ENCODE peak calls at places on chromosomes 6 and 20, in seven cellular contexts. O is stimulated activated naive CD8-positive, alpha-beta T cell treated with anti-CD3 and anti-CD28 coated beads, Interleukin-15, Interleukin-2, amounts not matched to agents 100 U/mL and 50 U/mL, for 24 hours; X is nephron progenitor cell; J is amygdala; C is sciatic nerve; B is left ventricle myocardium inferior; Z is dorsolateral prefrontal cortex. R is an unnamed sample.
A peak's percentile ranks its signal among the peaks of the same experiment; 100 is the strongest.

GRCh38 chr20:41380551-41381262 is 14.1 kb upstream of the EMILIN3 start:
- DNase-seq in O (no peak), X (no peak), J (no peak), C (no peak), B (no peak), Z (no peak), R (no peak)

GRCh38 chr20:19813839-19814238 is 55.8 kb downstream of the RIN2 start:
- DNase-seq in O (no peak), X (no peak), J (no peak), C (no peak), B (no peak), Z (no peak), R (no peak)

GRCh38 chr20:49270177-49270576 is 7.7 kb downstream of the ZNFX1 start:
- DNase-seq in O (no peak), X (no peak), J (no peak), C (no peak), B (no peak), Z (no peak), R (no peak)

GRCh38 chr6:149988550-149989336 is 25.0 kb downstream of the ULBP1 start:
- DNase-seq in O (no peak), X (no peak), J (no peak), C (no peak), B (no peak), Z (no peak), R (peak; percentile 55)

GRCh38 chr6:146891615-146892265 is 293.0 kb downstream of the ADGB start:
- DNase-seq in O (no peak), X (no peak), J (no peak), C (no peak), B (no peak), Z (no peak), R (no peak)

GRCh38 chr20:47070176-47070575 is 175.5 kb downstream of the EYA2 start:
- DNase-seq in O (no peak), X (no peak), J (no peak), C (no peak), B (no peak), Z (no peak), R (no peak)

GRCh38 chr6:56930846-56931245 is 24.1 kb upstream of the BEND6 start:
- DNase-seq in O (no peak), X (no peak), J (no peak), C (no peak), B (no peak), Z (no peak), R (no peak)

GRCh38 chr6:157747395-157747794 is 75.7 kb upstream of the SNX9 start:
- DNase-seq in O (no peak), X (no peak), J (no peak), C (no peak), B (no peak), Z (no peak), R (no peak)

GRCh38 chr6:10314163-10314955 is 100.5 kb downstream of the TFAP2A start:
- DNase-seq in O (no peak), X (no peak), J (no peak), C (no peak), B (no peak), Z (no peak), R (no peak)

GRCh38 chr6:149935668-149936067 is 6.1 kb upstream of the ULBP2 start:
- DNase-seq in O (no peak), X (no peak), J (no peak), C (no peak), B (no peak), Z (no peak), R (no peak)

GRCh38 chr6:27541212-27541931 is 68.5 kb upstream of the ZNF184 start:
- DNase-seq in O (peak; percentile 56), X (no peak), J (no peak), C (no peak), B (no peak), Z (no peak), R (no peak)

GRCh38 chr6:93282521-93283031 is 136.8 kb downstream of the EPHA7 start:
- DNase-seq in O (no peak), X (no peak), J (no peak), C (peak; percentile 47), B (no peak), Z (no peak), R (no peak)

GRCh38 chr6:139436521-139437348 is 62.3 kb upstream of the CITED2 start:
- DNase-seq in O (no peak), X (no peak), J (no peak), C (no peak), B (no peak), Z (no peak), R (no peak)

GRCh38 chr20:17960927-17961599 is 7.5 kb downstream of the SNX5 start:
- DNase-seq in O (no peak), X (no peak), J (no peak), C (no peak), B (peak; percentile 67), Z (no peak), R (no peak)

GRCh38 chr6:136964368-136964767 is 42.3 kb downstream of the SLC35D3 start:
- DNase-seq in O (no peak), X (no peak), J (no peak), C (no peak), B (no peak), Z (no peak), R (no peak)

GRCh38 chr20:35319206-35320197 is 27.3 kb upstream of the FAM83C start:
- DNase-seq in O (no peak), X (no peak), J (no peak), C (no peak), B (no peak), Z (no peak), R (peak; percentile 38)

GRCh38 chr20:33372993-33373441 is 28.3 kb downstream of the CDK5RAP1 start:
- DNase-seq in O (no peak), X (no peak), J (no peak), C (no peak), B (no peak), Z (no peak), R (no peak)

GRCh38 chr6:78598966-78599365 is 268.4 kb upstream of the IRAK1BP1 start:
- DNase-seq in O (no peak), X (no peak), J (no peak), C (no peak), B (no peak), Z (no peak), R (peak; percentile 20)